ENCODE peak calls at places on chromosomes 3 and 15, in six cellular contexts. J is A172, Z is substantia nigra, G is T-helper 17 cell, E is G401, K is T-cell. W is an unnamed sample.

GRCh38 chr15:57038496-57038895 is 120.1 kb downstream of the TCF12 start:
- DNase-seq in K (no peak), J (no peak), G (no peak), Z (no peak), E (no peak), W (no peak)

GRCh38 chr15:35719964-35720507 is 174.1 kb upstream of the DPH6 start:
- DNase-seq in J (no peak), K (no peak), E (no peak), Z (no peak), G (no peak), W (no peak)

GRCh38 chr15:44726568-44727461 is 9.5 kb upstream of the TRIM69 start:
- DNase-seq in J (peak), Z (no peak), G (peak), K (peak), E (no peak), W (peak)

GRCh38 chr3:57956833-57957174 is 51.4 kb upstream of the FLNB start:
- DNase-seq in G (no peak), Z (no peak), E (no peak), K (no peak), J (no peak), W (no peak)

GRCh38 chr3:52606373-52607085 is 70.1 kb downstream of the UQCC5 start:
- DNase-seq in G (no peak), E (peak), J (peak), K (no peak), Z (no peak), W (no peak)

GRCh38 chr3:48142316-48142870 is 45.8 kb downstream of the CDC25A start:
- DNase-seq in Z (no peak), E (no peak), K (no peak), J (no peak), G (no peak), W (no peak)

GRCh38 chr15:89195836-89196235 is 25.5 kb downstream of the RLBP1 start:
- DNase-seq in J (no peak), Z (no peak), G (no peak), K (no peak), E (no peak), W (no peak)

GRCh38 chr3:72892081-72892763 is 4.4 kb downstream of the GXYLT2 start:
- DNase-seq in Z (peak), J (peak), G (no peak), E (no peak), K (no peak), W (no peak)

GRCh38 chr3:45219694-45220093 is 6.4 kb downstream of the TMEM158 start:
- DNase-seq in J (no peak), K (no peak), E (no peak), G (no peak), Z (no peak), W (no peak)

GRCh38 chr3:149009732-149010131 is 18.4 kb downstream of the GYG1 start:
- DNase-seq in J (no peak), G (peak), E (no peak), K (peak), Z (no peak), W (peak)

GRCh38 chr15:58528197-58528870 is 96.5 kb downstream of the LIPC start:
- DNase-seq in J (no peak), G (no peak), Z (no peak), K (no peak), E (no peak), W (no peak)

GRCh38 chr3:141905129-141905528 is 28.7 kb downstream of the ATP1B3 start:
- DNase-seq in J (no peak), K (no peak), Z (no peak), E (no peak), G (no peak), W (no peak)

GRCh38 chr3:58577269-58577821 is at the start of gene FAM107A:
- DNase-seq in J (no peak), Z (peak), E (peak), K (no peak), G (no peak), W (no peak)

GRCh38 chr3:59256233-59256632 is 206.4 kb upstream of the CFAP20DC start:
- DNase-seq in G (no peak), J (no peak), E (no peak), K (no peak), Z (no peak), W (no peak)

GRCh38 chr15:70447511-70447910 is 315.8 kb downstream of the UACA start:
- DNase-seq in G (no peak), Z (no peak), E (no peak), K (no peak), J (no peak), W (no peak)

GRCh38 chr3:102906837-102907236 is 472.0 kb downstream of the ZPLD1 start:
- DNase-seq in Z (no peak), J (no peak), E (no peak), G (no peak), K (no peak), W (no peak)

GRCh38 chr15:38535451-38536200 is 29.0 kb downstream of the RASGRP1 start:
- DNase-seq in K (no peak), G (no peak), J (no peak), Z (no peak), E (peak), W (no peak)

GRCh38 chr15:69280783-69281182 is 17.9 kb upstream of the PAQR5 start:
- DNase-seq in J (no peak), K (no peak), Z (no peak), E (no peak), G (no peak), W (no peak)

GRCh38 chr3:126516152-126516935 is 1.2 kb downstream of the UROC1 start:
- DNase-seq in Z (no peak), K (no peak), J (no peak), E (no peak), G (no peak), W (no peak)

GRCh38 chr3:69385723-69386483 is at the start of gene FRMD4B:
- DNase-seq in G (no peak), J (peak), K (no peak), E (peak), Z (peak), W (peak)

GRCh38 chr3:153595186-153595815 is 433.3 kb downstream of the RAP2B start:
- DNase-seq in J (peak), G (no peak), Z (no peak), E (peak), K (no peak), W (no peak)

GRCh38 chr3:154427685-154428291 is 2.2 kb downstream of the GPR149 start:
- DNase-seq in Z (no peak), E (no peak), G (no peak), K (no peak), J (no peak), W (no peak)

GRCh38 chr3:126367316-126367805 is 10.2 kb upstream of the KLF15 start:
- DNase-seq in Z (no peak), K (no peak), G (no peak), J (no peak), E (no peak), W (no peak)

GRCh38 chr3:148147896-148148295 is 549.8 kb upstream of the AGTR1 start:
- DNase-seq in K (no peak), E (no peak), J (no peak), Z (no peak), G (no peak), W (no peak)

GRCh38 chr3:132587401-132587800 is 9.7 kb upstream of the ACKR4 start:
- DNase-seq in E (no peak), K (no peak), J (no peak), Z (no peak), G (no peak), W (no peak)

GRCh38 chr15:37059051-37059450 is 41.3 kb downstream of the MEIS2 start:
- DNase-seq in J (no peak), Z (no peak), K (no peak), E (no peak), G (no peak), W (no peak)

GRCh38 chr3:185175370-185175987 is 22.6 kb upstream of the C3orf70 start:
- DNase-seq in Z (peak), E (peak), J (peak), K (no peak), G (no peak), W (no peak)

GRCh38 chr15:94607176-94607654 is 375.9 kb downstream of the MCTP2 start:
- DNase-seq in J (no peak), G (no peak), E (no peak), K (no peak), Z (no peak), W (peak)

GRCh38 chr3:148329481-148330220 is 368.1 kb upstream of the AGTR1 start:
- DNase-seq in Z (no peak), G (no peak), J (peak), K (no peak), E (no peak), W (no peak)

GRCh38 chr3:126130981-126131750 is 47.2 kb upstream of the SLC41A3 start:
- DNase-seq in J (no peak), K (no peak), Z (no peak), E (no peak), G (peak), W (no peak)

GRCh38 chr15:43872416-43873020 is 45.7 kb downstream of the WDR76 start:
- DNase-seq in K (no peak), G (no peak), E (peak), Z (no peak), J (peak), W (peak)

GRCh38 chr3:149299938-149300791 is 33.3 kb downstream of the TM4SF18 start:
- DNase-seq in Z (no peak), J (peak), E (peak), G (no peak), K (no peak), W (peak)

GRCh38 chr15:101625169-101625568 is 27.0 kb downstream of the TM2D3 start:
- DNase-seq in K (no peak), Z (no peak), J (no peak), E (no peak), G (no peak), W (peak)

GRCh38 chr15:48537277-48538113 is 108.0 kb downstream of the FBN1 start:
- DNase-seq in K (no peak), J (no peak), Z (no peak), G (no peak), E (no peak), W (no peak)

GRCh38 chr3:159280792-159281191 is 478.9 kb downstream of the MFSD1 start:
- DNase-seq in Z (no peak), E (no peak), K (no peak), J (no peak), G (no peak), W (no peak)

GRCh38 chr3:14766428-14767244 is 52.1 kb upstream of the FGD5 start:
- DNase-seq in G (no peak), J (no peak), E (no peak), K (no peak), Z (no peak), W (no peak)

GRCh38 chr3:134342269-134342668 is 32.0 kb downstream of the AMOTL2 start:
- DNase-seq in Z (no peak), G (no peak), K (no peak), E (peak), J (no peak), W (no peak)